ENCODE peak calls at places on chromosomes 5 and 9, in seven cellular contexts. L, P, I, Q, T, G and K are unnamed samples.

GRCh38 chr5:173970878-173971650 is 17.9 kb upstream of the C5orf47 start:
- DNase-seq in I (no peak), L (no peak), T (no peak), G (peak), P (no peak), Q (no peak), K (peak)

GRCh38 chr9:6106576-6107339 is 91.3 kb upstream of the RANBP6 start:
- DNase-seq in I (peak), T (peak), Q (peak), P (peak), G (peak), L (no peak), K (no peak)

GRCh38 chr9:70257991-70258691 is 637 bp upstream of the SMC5 start:
- DNase-seq in P (peak), G (peak), T (peak), I (peak), Q (peak), L (no peak), K (no peak)

GRCh38 chr5:165497707-165498106 is 1992.3 kb downstream of the MAT2B start:
- DNase-seq in G (no peak), Q (peak), L (no peak), T (peak), I (no peak), P (peak), K (no peak)

GRCh38 chr5:31853398-31854135 is 214.6 kb downstream of the PDZD2 start:
- DNase-seq in I (no peak), L (peak), T (no peak), P (no peak), Q (no peak), G (no peak), K (no peak)

GRCh38 chr5:121863753-121864152 is 12.1 kb downstream of the FTMT start:
- DNase-seq in L (no peak), P (no peak), G (no peak), Q (no peak), I (no peak), T (no peak), K (no peak)

GRCh38 chr5:174327317-174327864 is 281.9 kb downstream of the NSG2 start:
- DNase-seq in G (peak), P (peak), Q (peak), T (peak), I (peak), L (no peak), K (no peak)

GRCh38 chr5:180099733-180100611 is 28.4 kb upstream of the RNF130 start:
- DNase-seq in T (no peak), P (no peak), L (peak), I (no peak), Q (no peak), G (no peak), K (no peak)

GRCh38 chr9:98538626-98539031 is 170.1 kb downstream of the GABBR2 start:
- DNase-seq in Q (no peak), T (peak), P (peak), L (no peak), I (no peak), G (no peak), K (no peak)

GRCh38 chr5:173538018-173538417 is 78.4 kb downstream of the BOD1 start:
- DNase-seq in T (no peak), G (no peak), I (no peak), L (no peak), P (no peak), Q (no peak), K (no peak)

GRCh38 chr9:135920256-135920930 is 13.0 kb upstream of the CAMSAP1 start:
- DNase-seq in Q (no peak), L (no peak), P (no peak), I (no peak), T (no peak), G (no peak), K (no peak)

GRCh38 chr5:140587495-140587894 is 22.9 kb downstream of the SLC35A4 start:
- DNase-seq in G (no peak), L (no peak), T (no peak), Q (no peak), P (no peak), I (no peak), K (no peak)

GRCh38 chr5:149240354-149240998 is 31.2 kb upstream of the AFAP1L1 start:
- DNase-seq in T (no peak), L (no peak), G (no peak), I (no peak), Q (no peak), P (no peak), K (no peak)